ENCODE peak calls at places on chromosome 3, in seven cellular contexts. Q is IMR-90, K is neuronal stem cell, Z is mesendoderm, A is H1, R is mesenchymal stem cell, X is trophoblast cell. T is an unnamed sample.

GRCh38 chr3:159536876-159537275 is 451.8 kb upstream of the IL12A start:
- DNase-seq in Q (no peak), R (no peak), X (no peak), Z (no peak), A (no peak), K (no peak), T (no peak)

GRCh38 chr3:49171775-49172500 is 540 bp downstream of the KLHDC8B start:
- DNase-seq in A (no peak), Z (no peak), K (no peak), R (peak; percentile 5), Q (no peak), X (no peak), T (no peak)

GRCh38 chr3:138180375-138181029 is 5.8 kb upstream of the DBR1 start:
- DNase-seq in K (no peak), Z (peak; percentile 19), X (peak; percentile 27), A (no peak), R (peak; percentile 36), Q (peak; percentile 47), T (no peak)

GRCh38 chr3:182294256-182294655 is 499.0 kb upstream of the ATP11B start:
- DNase-seq in Q (no peak), K (no peak), A (no peak), R (peak; percentile 4), Z (no peak), X (no peak), T (no peak)

GRCh38 chr3:45064512-45065372 is 38.6 kb downstream of the CLEC3B start:
- DNase-seq in A (no peak), R (peak; percentile 97), Z (no peak), Q (peak; percentile 94), K (no peak), X (peak; percentile 71), T (no peak)

GRCh38 chr3:161879470-161879869 is 382.9 kb downstream of the OTOL1 start:
- DNase-seq in K (no peak), Z (no peak), A (no peak), Q (no peak), R (no peak), X (no peak), T (no peak)

GRCh38 chr3:11719406-11720219 is 75.9 kb upstream of the VGLL4 start:
- DNase-seq in K (peak; percentile 75), A (peak; percentile 76), Z (peak; percentile 92), Q (peak; percentile 28), X (peak; percentile 94), R (peak; percentile 48), T (peak; percentile 93)

GRCh38 chr3:70871909-70872656 is 559.6 kb upstream of the MDFIC2 start:
- DNase-seq in Q (peak; percentile 93), K (no peak), X (peak; percentile 79), Z (peak; percentile 39), R (peak; percentile 96), A (no peak), T (no peak)

GRCh38 chr3:127226946-127227842 is 34.3 kb downstream of the PRR23E start:
- DNase-seq in R (no peak), K (peak; percentile 58), A (peak; percentile 17), Q (no peak), Z (peak; percentile 77), X (no peak), T (peak; percentile 96)

GRCh38 chr3:32276279-32276841 is 37.9 kb downstream of the CMTM8 start:
- DNase-seq in A (no peak), X (peak; percentile 57), Z (no peak), K (no peak), Q (peak; percentile 8), R (peak; percentile 30), T (no peak)

GRCh38 chr3:188150982-188151381 is 3.0 kb upstream of the LPP start:
- DNase-seq in Z (no peak), K (no peak), Q (peak; percentile 30), X (no peak), R (no peak), A (no peak), T (no peak)

GRCh38 chr3:16338124-16338523 is 73.1 kb downstream of the OXNAD1 start:
- DNase-seq in Q (no peak), A (no peak), R (peak; percentile 52), Z (no peak), K (no peak), X (no peak), T (no peak)

GRCh38 chr3:11434017-11434526 is 161.9 kb downstream of the ATG7 start:
- DNase-seq in X (no peak), K (no peak), A (no peak), Z (no peak), Q (peak; percentile 73), R (peak; percentile 67), T (no peak)

GRCh38 chr3:17158941-17159682 is 274.4 kb downstream of the PLCL2 start:
- DNase-seq in X (no peak), R (no peak), A (no peak), Q (peak; percentile 12), K (no peak), Z (no peak), T (no peak)

GRCh38 chr3:141108002-141108401 is 56.9 kb downstream of the SPSB4 start:
- DNase-seq in Z (no peak), X (no peak), K (no peak), A (no peak), R (no peak), Q (no peak), T (no peak)

GRCh38 chr3:141103503-141103902 is 52.4 kb downstream of the SPSB4 start:
- DNase-seq in Q (no peak), R (no peak), Z (no peak), K (no peak), X (no peak), A (no peak), T (no peak)

GRCh38 chr3:141106842-141107241 is 55.7 kb downstream of the SPSB4 start:
- DNase-seq in A (no peak), Z (no peak), Q (no peak), R (no peak), K (no peak), X (no peak), T (no peak)

GRCh38 chr3:141104151-141104741 is 53.1 kb downstream of the SPSB4 start:
- DNase-seq in R (no peak), Q (no peak), Z (peak; percentile 53), K (no peak), X (no peak), A (no peak), T (no peak)

GRCh38 chr3:141105828-141106628 is 54.9 kb downstream of the SPSB4 start:
- DNase-seq in R (peak; percentile 77), X (peak; percentile 72), K (peak; percentile 80), Z (peak; percentile 94), A (no peak), Q (peak; percentile 86), T (peak; percentile 68)
- H3K23ac ChIP-seq in R (no peak overlapping the region), X (no peak overlapping the region), K (no peak overlapping the region), Z (no peak overlapping the region), A (no peak overlapping the region), Q (no peak overlapping the region), T (no peak overlapping the region)

GRCh38 chr3:120436523-120437050 is 14.2 kb downstream of the FSTL1 start:
- DNase-seq in A (no peak), R (no peak), X (no peak), Z (peak; percentile 55), K (no peak), Q (no peak), T (no peak)
- H3K23ac ChIP-seq in A (no peak overlapping the region), R (no peak overlapping the region), X (no peak overlapping the region), Z (no peak overlapping the region), K (no peak overlapping the region), Q (peak overlapping the region; percentile 61), T (no peak overlapping the region)

GRCh38 chr3:52403955-52404354 is 40.9 kb downstream of the SEMA3G start:
- DNase-seq in Q (no peak), X (no peak), R (no peak), K (no peak), A (no peak), Z (no peak), T (no peak)
- H3K23ac ChIP-seq in Q (no peak overlapping the region), X (no peak overlapping the region), R (no peak overlapping the region), K (no peak overlapping the region), A (no peak overlapping the region), Z (no peak overlapping the region), T (no peak overlapping the region)

GRCh38 chr3:190543656-190544055 is 29.8 kb downstream of the IL1RAP start:
- DNase-seq in A (no peak), Z (no peak), X (peak; percentile 76), Q (no peak), R (no peak), K (no peak), T (no peak)
- H3K23ac ChIP-seq in A (no peak overlapping the region), Z (no peak overlapping the region), X (peak overlapping the region; percentile 14), Q (no peak overlapping the region), R (no peak overlapping the region), K (no peak overlapping the region), T (no peak overlapping the region)

GRCh38 chr3:21435871-21436270 is 315.1 kb downstream of the ZNF385D start:
- DNase-seq in Z (no peak), X (no peak), Q (peak; percentile 92), R (no peak), A (no peak), K (no peak), T (no peak)

GRCh38 chr3:21436846-21437245 is 314.2 kb downstream of the ZNF385D start:
- DNase-seq in Q (no peak), K (no peak), Z (peak; percentile 7), X (no peak), R (no peak), A (no peak), T (no peak)

DNA sequence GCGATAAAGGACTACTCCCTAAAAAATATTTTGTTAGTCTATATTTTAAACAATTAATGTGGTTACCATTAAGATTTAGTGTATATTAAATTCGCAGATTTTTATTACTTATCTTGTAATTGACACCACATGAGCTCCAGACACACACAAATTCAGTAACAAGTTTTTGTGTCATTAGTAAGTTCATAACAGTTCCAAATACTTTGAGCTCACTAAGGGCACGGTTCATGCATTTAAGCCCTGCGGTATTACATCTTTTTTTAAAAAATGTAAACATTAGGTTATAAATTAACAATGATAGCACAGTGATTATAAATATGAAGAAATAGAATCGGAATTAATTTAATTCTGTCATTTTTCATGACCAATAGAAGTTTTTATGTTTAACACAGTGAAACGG is 317.3 kb downstream of the ZNF385D start:
- DNase-seq in X (no peak), K (no peak), Q (no peak), R (no peak), A (no peak), Z (no peak), T (no peak)
- H3K23ac ChIP-seq in X (no peak overlapping the region), K (no peak overlapping the region), Q (no peak overlapping the region), R (no peak overlapping the region), A (no peak overlapping the region), Z (no peak overlapping the region), T (no peak overlapping the region)

DNA sequence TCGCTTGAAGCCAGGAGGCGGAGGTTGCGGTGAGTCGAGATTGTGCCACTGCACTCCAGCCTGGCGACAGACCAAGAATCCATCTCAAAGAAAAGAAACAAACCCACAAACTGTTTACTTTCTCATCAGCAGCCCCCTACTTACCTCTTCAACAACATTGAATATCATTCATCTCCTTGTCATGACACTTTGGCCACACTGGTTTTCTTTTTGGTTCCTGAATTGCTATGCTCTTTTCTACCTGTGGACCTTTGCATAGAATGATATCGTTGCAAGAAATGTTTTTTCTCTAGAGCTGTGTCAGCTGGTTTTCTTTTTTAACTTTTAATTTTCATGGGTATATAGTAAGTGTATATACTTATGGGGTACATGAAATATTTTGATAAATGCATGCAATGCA is 82.4 kb downstream of the CD200 start:
- DNase-seq in Q (no peak), K (no peak), A (no peak), X (no peak), R (no peak), Z (no peak), T (no peak)
- H3K23ac ChIP-seq in Q (no peak overlapping the region), K (no peak overlapping the region), A (no peak overlapping the region), X (no peak overlapping the region), R (no peak overlapping the region), Z (no peak overlapping the region), T (no peak overlapping the region)

GRCh38 chr3:122410639-122411038 is 5.2 kb downstream of the WDR5B start:
- DNase-seq in X (peak; percentile 27), A (no peak), Q (no peak), K (no peak), R (no peak), Z (peak; percentile 63), T (no peak)
- H3K23ac ChIP-seq in X (no peak overlapping the region), A (no peak overlapping the region), Q (no peak overlapping the region), K (no peak overlapping the region), R (no peak overlapping the region), Z (no peak overlapping the region), T (no peak overlapping the region)